ENCODE peak calls at places on chromosomes 6 and 20, in five cellular contexts. T is DMS79 treated with DMSO at 0.1 percent for 48 hours, Q is fibroblast of lung, V is iPS-NIHi11, I is NCI-H1092 treated with DMSO at 0.1 percent for 48 hours. J is an unnamed sample.

GRCh38 chr6:51951924-51952323 is 135.5 kb downstream of the PKHD1 start:
- DNase-seq in V (no peak), Q (no peak), I (no peak), T (no peak), J (no peak)

GRCh38 chr6:109687271-109687721 is 3.7 kb downstream of the AK9 start:
- DNase-seq in V (no peak), Q (peak; percentile 96), I (no peak), T (no peak), J (no peak)

GRCh38 chr6:139291813-139292619 is at the start of gene TXLNB:
- DNase-seq in V (peak; percentile 29), Q (peak; percentile 88), I (no peak), T (no peak), J (peak; percentile 56)

GRCh38 chr6:111703723-111704122 is 98.0 kb upstream of the TRAF3IP2 start:
- DNase-seq in V (no peak), T (no peak), I (no peak), Q (no peak), J (no peak)

GRCh38 chr20:10777713-10778112 is 103.9 kb upstream of the JAG1 start:
- DNase-seq in V (no peak), I (no peak), Q (no peak), T (no peak), J (no peak)

GRCh38 chr6:128124713-128125112 is 223.9 kb upstream of the THEMIS start:
- DNase-seq in I (no peak), Q (peak; percentile 43), V (no peak), T (no peak), J (no peak)

GRCh38 chr6:119197271-119197670 is 118.8 kb upstream of the FAM184A start:
- DNase-seq in Q (no peak), T (no peak), I (no peak), V (no peak), J (no peak)

GRCh38 chr6:133396225-133396624 is 155.1 kb downstream of the EYA4 start:
- DNase-seq in Q (peak; percentile 26), V (no peak), I (no peak), T (no peak), J (no peak)

GRCh38 chr6:89412071-89413005 is at the start of gene RRAGD:
- DNase-seq in Q (no peak), V (peak; percentile 82), T (peak; percentile 65), I (peak; percentile 57), J (no peak)

J was measured in stimulated activated CD8-positive, alpha-beta memory T cell treated with anti-CD3 and anti-CD28 coated beads, Interleukin-15, amount 100 ng/mL, for 1 hour.